ENCODE peak calls at places on chromosomes 16 and 17, in seven cellular contexts. O, D, G, N, P, I and X are unnamed samples.

GRCh38 chr17:216625-217024 is 35.2 kb upstream of the DOC2B start:
- DNase-seq in O (no peak), D (no peak), G (no peak), N (no peak), P (no peak), I (no peak), X (no peak)

GRCh38 chr17:31686495-31686894 is 172.5 kb downstream of the COPRS start:
- DNase-seq in O (no peak), D (no peak), G (no peak), N (no peak), P (no peak), I (no peak), X (no peak)

GRCh38 chr16:12168054-12169018 is 191.8 kb downstream of the SNX29 start:
- DNase-seq in O (no peak), D (no peak), G (no peak), N (no peak), P (no peak), I (no peak), X (no peak)

GRCh38 chr17:18888766-18889290 is 30.9 kb downstream of the PRPSAP2 start:
- DNase-seq in O (no peak), D (no peak), G (no peak), N (no peak), P (no peak), I (no peak), X (no peak)

GRCh38 chr17:27984816-27985215 is 57.7 kb upstream of the NLK start:
- DNase-seq in O (no peak), D (no peak), G (no peak), N (no peak), P (no peak), I (peak), X (no peak)

GRCh38 chr16:11914759-11915643 is 755 bp downstream of the GSPT1 start:
- DNase-seq in O (peak), D (no peak), G (peak), N (no peak), P (peak), I (peak), X (no peak)

GRCh38 chr16:85179344-85180046 is 67.2 kb upstream of the CIBAR2 start:
- DNase-seq in O (no peak), D (no peak), G (no peak), N (no peak), P (no peak), I (no peak), X (no peak)

GRCh38 chr17:2549392-2550211 is 37.9 kb upstream of the METTL16 start:
- DNase-seq in O (no peak), D (no peak), G (no peak), N (no peak), P (no peak), I (no peak), X (no peak)

GRCh38 chr16:79508294-79508693 is 92.2 kb downstream of the MAF start:
- DNase-seq in O (no peak), D (no peak), G (no peak), N (no peak), P (no peak), I (no peak), X (no peak)

GRCh38 chr16:1772362-1772907 is at the start of gene EME2:
- DNase-seq in O (peak), D (no peak), G (no peak), N (no peak), P (peak), I (no peak), X (no peak)

GRCh38 chr16:53507464-53508180 is 4.6 kb upstream of the AKTIP start:
- DNase-seq in O (no peak), D (no peak), G (no peak), N (no peak), P (no peak), I (no peak), X (no peak)

GRCh38 chr16:57192146-57192545 is 6.0 kb downstream of the RSPRY1 start:
- DNase-seq in O (no peak), D (no peak), G (no peak), N (no peak), P (no peak), I (no peak), X (no peak)

GRCh38 chr16:25633549-25633948 is 58.2 kb upstream of the HS3ST4 start:
- DNase-seq in O (peak), D (no peak), G (no peak), N (no peak), P (no peak), I (no peak), X (no peak)

GRCh38 chr17:1039511-1040215 is 42.7 kb downstream of the TIMM22 start:
- DNase-seq in O (no peak), D (no peak), G (no peak), N (no peak), P (no peak), I (peak), X (no peak)

GRCh38 chr16:79163666-79164377 is 436.7 kb downstream of the MAF start:
- DNase-seq in O (peak), D (no peak), G (no peak), N (no peak), P (no peak), I (no peak), X (no peak)

GRCh38 chr17:16398270-16399267 is 16.8 kb upstream of the TRPV2 start:
- DNase-seq in O (peak), D (no peak), G (no peak), N (no peak), P (no peak), I (no peak), X (no peak)

GRCh38 chr16:19700319-19700781 is 17.7 kb downstream of the KNOP1 start:
- DNase-seq in O (peak), D (no peak), G (peak), N (no peak), P (no peak), I (no peak), X (no peak)

GRCh38 chr16:2964416-2965223 is 545 bp downstream of the KREMEN2 start:
- DNase-seq in O (peak), D (no peak), G (peak), N (no peak), P (peak), I (no peak), X (no peak)

GRCh38 chr16:67182288-67182687 is 1.5 kb downstream of the MATCAP1 start:
- DNase-seq in O (no peak), D (no peak), G (no peak), N (no peak), P (no peak), I (no peak), X (no peak)